ENCODE peak calls at places on chromosomes 16 and 17, in nine cellular contexts. One of them, this sample, is unnamed. For H3K36me3 and H3K4me1, the result is how much of the 10 kb centered on the place peaks cover.

GRCh38 chr17:40810505-40810904 is 10.7 kb upstream of the KRT28 start:
- DNase-seq in osteoblast: peak
- DNase-seq in effector memory CD4-positive, alpha-beta T cell: no peak
- DNase-seq in IMR-90: peak
- DNase-seq in transverse colon: no peak
- DNase-seq in fibroblast of lung: peak
- DNase-seq in lung: no peak
- DNase-seq in adrenal gland: no peak
- DNase-seq in kidney: no peak
- DNase-seq in this sample: peak

GRCh38 chr16:85552980-85553435 is 60.1 kb upstream of the GSE1 start:
- DNase-seq in transverse colon: no peak
- DNase-seq in kidney: no peak
- DNase-seq in lung: no peak
- DNase-seq in IMR-90: no peak
- DNase-seq in fibroblast of lung: no peak
- DNase-seq in osteoblast: no peak
- DNase-seq in effector memory CD4-positive, alpha-beta T cell: no peak
- DNase-seq in adrenal gland: peak
- DNase-seq in this sample: no peak

GRCh38 chr16:56860226-56861020 is 4.6 kb upstream of the SLC12A3 start:
- DNase-seq in osteoblast: no peak
- DNase-seq in fibroblast of lung: peak
- DNase-seq in IMR-90: no peak
- DNase-seq in lung: no peak
- DNase-seq in adrenal gland: no peak
- DNase-seq in transverse colon: peak
- DNase-seq in kidney: no peak
- DNase-seq in effector memory CD4-positive, alpha-beta T cell: no peak
- DNase-seq in this sample: no peak

GRCh38 chr16:70724146-70725023 is 38.5 kb upstream of the MTSS2 start:
- DNase-seq in kidney: no peak
- DNase-seq in adrenal gland: no peak
- DNase-seq in fibroblast of lung: no peak
- DNase-seq in transverse colon: no peak
- DNase-seq in osteoblast: no peak
- DNase-seq in lung: no peak
- DNase-seq in effector memory CD4-positive, alpha-beta T cell: no peak
- DNase-seq in IMR-90: no peak
- DNase-seq in this sample: no peak

GRCh38 chr17:74979408-74980146 is 7.0 kb upstream of the HID1 start:
- DNase-seq in transverse colon: no peak
- DNase-seq in osteoblast: peak
- DNase-seq in fibroblast of lung: no peak
- DNase-seq in IMR-90: no peak
- DNase-seq in adrenal gland: no peak
- DNase-seq in kidney: no peak
- DNase-seq in lung: no peak
- DNase-seq in effector memory CD4-positive, alpha-beta T cell: no peak
- DNase-seq in this sample: peak

GRCh38 chr16:25140459-25140858 is 28.9 kb downstream of the LCMT1 start:
- DNase-seq in effector memory CD4-positive, alpha-beta T cell: no peak
- DNase-seq in osteoblast: no peak
- DNase-seq in lung: no peak
- DNase-seq in adrenal gland: no peak
- DNase-seq in IMR-90: peak
- DNase-seq in fibroblast of lung: peak
- DNase-seq in kidney: no peak
- DNase-seq in transverse colon: no peak
- DNase-seq in this sample: no peak

GRCh38 chr16:68362952-68363846 is 52.4 kb downstream of the PRMT7 start:
- DNase-seq in adrenal gland: no peak
- DNase-seq in transverse colon: no peak
- DNase-seq in osteoblast: peak
- DNase-seq in kidney: peak
- DNase-seq in fibroblast of lung: no peak
- DNase-seq in effector memory CD4-positive, alpha-beta T cell: no peak
- DNase-seq in IMR-90: no peak
- DNase-seq in lung: no peak
- DNase-seq in this sample: no peak

GRCh38 chr16:88940196-88941050 is 36.6 kb downstream of the CBFA2T3 start:
- DNase-seq in IMR-90: no peak
- DNase-seq in lung: no peak
- DNase-seq in fibroblast of lung: no peak
- DNase-seq in kidney: peak
- DNase-seq in transverse colon: no peak
- DNase-seq in adrenal gland: peak
- DNase-seq in osteoblast: no peak
- DNase-seq in effector memory CD4-positive, alpha-beta T cell: no peak
- DNase-seq in this sample: no peak

GRCh38 chr16:16067127-16067526 is 117.7 kb downstream of the ABCC1 start:
- DNase-seq in fibroblast of lung: peak
- DNase-seq in osteoblast: no peak
- DNase-seq in effector memory CD4-positive, alpha-beta T cell: no peak
- DNase-seq in lung: no peak
- DNase-seq in transverse colon: peak
- DNase-seq in IMR-90: peak
- DNase-seq in adrenal gland: no peak
- DNase-seq in kidney: peak
- DNase-seq in this sample: no peak

GRCh38 chr17:4858880-4859260 is 25.7 kb downstream of the MINK1 start:
- DNase-seq in osteoblast: peak
- DNase-seq in lung: no peak
- DNase-seq in IMR-90: peak
- DNase-seq in effector memory CD4-positive, alpha-beta T cell: no peak
- DNase-seq in kidney: peak
- DNase-seq in transverse colon: peak
- DNase-seq in fibroblast of lung: peak
- DNase-seq in adrenal gland: peak
- DNase-seq in this sample: no peak

GRCh38 chr17:39866013-39866730 is 1.8 kb upstream of the ZPBP2 start:
- DNase-seq in kidney: no peak
- DNase-seq in IMR-90: no peak
- DNase-seq in transverse colon: no peak
- DNase-seq in effector memory CD4-positive, alpha-beta T cell: no peak
- DNase-seq in lung: no peak
- DNase-seq in fibroblast of lung: no peak
- DNase-seq in adrenal gland: no peak
- DNase-seq in osteoblast: no peak
- DNase-seq in this sample: no peak

GRCh38 chr16:34803683-34804416 is 1344.4 kb downstream of the TP53TG3F start:
- DNase-seq in IMR-90: no peak
- DNase-seq in adrenal gland: no peak
- DNase-seq in kidney: peak
- DNase-seq in lung: no peak
- DNase-seq in osteoblast: peak
- DNase-seq in transverse colon: no peak
- DNase-seq in fibroblast of lung: no peak
- DNase-seq in effector memory CD4-positive, alpha-beta T cell: no peak
- DNase-seq in this sample: peak

GRCh38 chr17:62656446-62656845 is 29.0 kb downstream of the MRC2 start:
- DNase-seq in IMR-90: no peak
- DNase-seq in adrenal gland: no peak
- DNase-seq in kidney: no peak
- DNase-seq in osteoblast: peak
- DNase-seq in fibroblast of lung: no peak
- DNase-seq in transverse colon: no peak
- DNase-seq in effector memory CD4-positive, alpha-beta T cell: no peak
- DNase-seq in lung: no peak
- DNase-seq in this sample: no peak

DNA sequence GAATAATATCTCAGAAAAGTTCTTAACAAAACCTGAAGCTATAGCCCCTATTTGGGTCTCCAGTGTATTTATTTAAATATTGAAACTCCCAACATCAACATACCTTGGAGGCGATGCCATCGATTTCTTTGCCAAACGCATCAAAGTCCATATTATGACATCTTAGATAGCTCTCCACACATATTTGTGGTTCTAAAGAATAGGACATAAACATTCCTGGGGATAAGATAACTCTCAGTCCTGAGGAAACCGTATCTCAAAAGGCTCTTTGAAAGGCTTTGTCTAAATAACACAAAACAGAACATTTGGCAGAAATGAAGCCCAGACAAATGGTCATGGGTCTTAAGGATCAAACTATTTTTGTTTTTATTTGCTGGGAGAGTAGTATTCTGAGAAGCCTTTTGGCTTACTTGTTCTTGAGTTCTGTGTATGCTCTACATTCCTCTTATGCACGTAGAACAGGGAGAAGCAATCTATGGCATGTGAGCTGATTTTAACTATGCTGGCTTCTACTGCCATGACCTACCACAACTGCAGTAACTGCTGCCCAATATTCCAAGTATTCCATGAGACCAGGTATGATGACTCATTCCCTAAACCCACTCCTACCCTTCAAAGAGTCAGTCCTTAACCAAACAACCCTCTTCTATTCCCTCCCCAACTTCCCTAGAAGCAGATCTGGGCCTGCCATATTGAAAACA is 279.0 kb upstream of the ZFHX3 start:
- DNase-seq in fibroblast of lung: no peak
- DNase-seq in effector memory CD4-positive, alpha-beta T cell: no peak
- DNase-seq in IMR-90: no peak
- DNase-seq in osteoblast: no peak
- DNase-seq in kidney: no peak
- DNase-seq in lung: no peak
- DNase-seq in adrenal gland: no peak
- DNase-seq in transverse colon: no peak
- DNase-seq in this sample: no peak
- H3K36me3 ChIP-seq in fibroblast of lung: under half
- H3K36me3 ChIP-seq in effector memory CD4-positive, alpha-beta T cell: under half
- H3K36me3 ChIP-seq in IMR-90: under half
- H3K36me3 ChIP-seq in osteoblast: under half
- H3K36me3 ChIP-seq in kidney: under half
- H3K36me3 ChIP-seq in lung: under half
- H3K36me3 ChIP-seq in adrenal gland: under half
- H3K36me3 ChIP-seq in transverse colon: under half
- H3K36me3 ChIP-seq in this sample: under half

DNA sequence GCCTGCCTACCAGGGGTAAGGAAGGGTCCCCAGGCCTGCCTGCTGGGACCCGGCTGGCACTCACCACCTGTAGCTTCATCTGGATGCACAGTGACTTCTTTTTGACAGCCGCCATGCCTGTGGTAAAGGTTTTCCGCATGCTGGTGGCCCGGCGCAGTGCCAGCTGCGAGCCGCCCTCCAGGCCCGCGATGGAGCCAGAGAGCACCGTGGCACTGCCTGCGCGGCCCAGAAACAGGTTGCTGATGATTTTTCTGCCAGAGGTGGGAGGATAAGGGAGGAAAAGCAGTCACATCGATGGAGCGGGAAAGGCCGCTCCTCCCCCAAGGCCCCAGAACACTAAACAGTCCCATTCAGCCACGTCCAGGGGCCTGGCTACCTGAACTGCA is 67.4 kb downstream of the PIPOX start:
- DNase-seq in osteoblast: peak
- DNase-seq in fibroblast of lung: no peak
- DNase-seq in transverse colon: no peak
- DNase-seq in kidney: no peak
- DNase-seq in effector memory CD4-positive, alpha-beta T cell: no peak
- DNase-seq in adrenal gland: no peak
- DNase-seq in lung: no peak
- DNase-seq in IMR-90: no peak
- DNase-seq in this sample: no peak
- H3K4me1 ChIP-seq in osteoblast: under half
- H3K4me1 ChIP-seq in fibroblast of lung: under half
- H3K4me1 ChIP-seq in transverse colon: under half
- H3K4me1 ChIP-seq in kidney: under half
- H3K4me1 ChIP-seq in effector memory CD4-positive, alpha-beta T cell: under half
- H3K4me1 ChIP-seq in adrenal gland: under half
- H3K4me1 ChIP-seq in lung: under half
- H3K4me1 ChIP-seq in IMR-90: under half
- H3K4me1 ChIP-seq in this sample: under half

GRCh38 chr16:9152649-9153501 is 61.4 kb downstream of the HAPSTR1 start:
- DNase-seq in effector memory CD4-positive, alpha-beta T cell: no peak
- DNase-seq in kidney: no peak
- DNase-seq in osteoblast: no peak
- DNase-seq in fibroblast of lung: no peak
- DNase-seq in IMR-90: no peak
- DNase-seq in lung: no peak
- DNase-seq in transverse colon: no peak
- DNase-seq in adrenal gland: no peak
- DNase-seq in this sample: no peak
- H3K36me3 ChIP-seq in effector memory CD4-positive, alpha-beta T cell: under half
- H3K36me3 ChIP-seq in kidney: under half
- H3K36me3 ChIP-seq in osteoblast: under half
- H3K36me3 ChIP-seq in fibroblast of lung: under half
- H3K36me3 ChIP-seq in IMR-90: under half
- H3K36me3 ChIP-seq in lung: under half
- H3K36me3 ChIP-seq in transverse colon: under half
- H3K36me3 ChIP-seq in adrenal gland: under half
- H3K36me3 ChIP-seq in this sample: under half

GRCh38 chr16:17362946-17363345 is 107.8 kb downstream of the XYLT1 start:
- DNase-seq in effector memory CD4-positive, alpha-beta T cell: no peak
- DNase-seq in IMR-90: peak
- DNase-seq in lung: no peak
- DNase-seq in transverse colon: no peak
- DNase-seq in osteoblast: no peak
- DNase-seq in adrenal gland: no peak
- DNase-seq in fibroblast of lung: no peak
- DNase-seq in kidney: no peak
- DNase-seq in this sample: no peak
- H3K4me1 ChIP-seq in effector memory CD4-positive, alpha-beta T cell: half or more
- H3K4me1 ChIP-seq in IMR-90: under half
- H3K4me1 ChIP-seq in lung: under half
- H3K4me1 ChIP-seq in transverse colon: under half
- H3K4me1 ChIP-seq in osteoblast: half or more
- H3K4me1 ChIP-seq in adrenal gland: half or more
- H3K4me1 ChIP-seq in fibroblast of lung: under half
- H3K4me1 ChIP-seq in kidney: under half
- H3K4me1 ChIP-seq in this sample: half or more

This sample was measured in SJSA1.